ENCODE peak calls at places on chromosomes 16 and 17, in five cellular contexts. T is endothelial cell of umbilical vein, K is cardiac muscle cell, V is fibroblast of lung, G is Peyer's patch. N is an unnamed sample.

GRCh38 chr16:4691666-4692412 is 1.5 kb upstream of the NUDT16L1 start:
- DNase-seq in V (no peak), K (no peak), G (no peak), T (no peak), N (no peak)

GRCh38 chr17:37179893-37180292 is 195.9 kb upstream of the C17orf78 start:
- DNase-seq in G (no peak), K (no peak), T (peak; percentile 82), V (peak; percentile 72), N (no peak)

GRCh38 chr16:19168173-19169080 is at the start of gene SYT17:
- DNase-seq in G (no peak), T (no peak), V (no peak), K (peak; percentile 35), N (peak; percentile 26)

GRCh38 chr17:6670999-6671398 is 19.4 kb downstream of the C17orf100 start:
- DNase-seq in V (no peak), T (no peak), G (no peak), K (no peak), N (no peak)

GRCh38 chr17:14330492-14330920 is 29.6 kb downstream of the HS3ST3B1 start:
- DNase-seq in K (no peak), G (no peak), V (peak; percentile 93), T (no peak), N (no peak)

GRCh38 chr16:84058211-84058610 is 15.6 kb upstream of the SLC38A8 start:
- DNase-seq in T (no peak), K (no peak), V (no peak), G (no peak), N (no peak)

GRCh38 chr17:77212081-77212832 is 71.5 kb downstream of the SEC14L1 start:
- DNase-seq in G (peak; percentile 67), T (no peak), V (no peak), K (no peak), N (no peak)

GRCh38 chr16:11896776-11897175 is 19.0 kb downstream of the GSPT1 start:
- DNase-seq in V (peak; percentile 64), G (no peak), K (no peak), T (peak; percentile 70), N (no peak)

GRCh38 chr16:76228546-76229146 is 48.6 kb upstream of the CNTNAP4 start:
- DNase-seq in K (no peak), T (no peak), V (no peak), G (no peak), N (no peak)

GRCh38 chr17:40530988-40531971 is 29.9 kb upstream of the TNS4 start:
- DNase-seq in T (no peak), V (no peak), G (no peak), K (no peak), N (no peak)

GRCh38 chr16:50272111-50272571 is 5.8 kb downstream of the ADCY7 start:
- DNase-seq in V (no peak), K (no peak), T (no peak), G (no peak), N (no peak)

GRCh38 chr17:29376667-29377268 is 13.4 kb upstream of the TAOK1 start:
- DNase-seq in T (no peak), V (peak; percentile 92), G (no peak), K (peak; percentile 56), N (peak; percentile 24)

GRCh38 chr17:50564916-50565315 is 4.4 kb downstream of the CACNA1G start:
- DNase-seq in T (no peak), V (peak; percentile 77), G (no peak), K (no peak), N (peak; percentile 51)

GRCh38 chr16:88638323-88639230 is at the start of gene IL17C:
- DNase-seq in T (no peak), K (no peak), V (no peak), G (peak; percentile 76), N (no peak)

GRCh38 chr17:38728290-38728831 is 1.8 kb upstream of the CISD3 start:
- DNase-seq in K (no peak), V (no peak), T (no peak), G (peak; percentile 88), N (no peak)

GRCh38 chr17:68288804-68289203 is 2.1 kb downstream of the SLC16A6 start:
- DNase-seq in V (no peak), K (no peak), T (no peak), G (peak; percentile 25), N (no peak)

GRCh38 chr17:13590441-13590840 is 11.3 kb downstream of the HS3ST3A1 start:
- DNase-seq in K (no peak), V (no peak), G (no peak), T (no peak), N (no peak)

GRCh38 chr17:4690745-4691144 is 13.2 kb downstream of the PELP1 start:
- DNase-seq in K (no peak), G (no peak), V (no peak), T (no peak), N (no peak)

GRCh38 chr17:9907883-9908648 is 3.0 kb upstream of the RCVRN start:
- DNase-seq in T (no peak), K (no peak), V (peak; percentile 69), G (no peak), N (no peak)

GRCh38 chr17:28811594-28812135 is 30.9 kb downstream of the FAM222B start:
- DNase-seq in K (no peak), V (peak; percentile 30), T (peak; percentile 74), G (no peak), N (no peak)

GRCh38 chr17:56599566-56599965 is 6.1 kb downstream of the NOG start:
- DNase-seq in G (no peak), V (no peak), K (no peak), T (no peak), N (no peak)

GRCh38 chr16:13379266-13379665 is 477.9 kb downstream of the SHISA9 start:
- DNase-seq in G (no peak), T (no peak), K (no peak), V (no peak), N (no peak)

GRCh38 chr16:26019406-26019805 is 327.6 kb downstream of the HS3ST4 start:
- DNase-seq in V (no peak), T (no peak), K (no peak), G (no peak), N (no peak)

GRCh38 chr17:49576121-49576905 is 642 bp downstream of the NXPH3 start:
- DNase-seq in V (peak; percentile 20), T (peak; percentile 43), K (peak; percentile 84), G (no peak), N (peak; percentile 59)

GRCh38 chr16:58678716-58679115 is 5.9 kb downstream of the SLC38A7 start:
- DNase-seq in K (no peak), V (peak; percentile 24), G (no peak), T (no peak), N (no peak)

GRCh38 chr16:77137045-77137444 is 53.9 kb upstream of the MON1B start:
- DNase-seq in G (no peak), K (no peak), T (no peak), V (no peak), N (no peak)

DNA sequence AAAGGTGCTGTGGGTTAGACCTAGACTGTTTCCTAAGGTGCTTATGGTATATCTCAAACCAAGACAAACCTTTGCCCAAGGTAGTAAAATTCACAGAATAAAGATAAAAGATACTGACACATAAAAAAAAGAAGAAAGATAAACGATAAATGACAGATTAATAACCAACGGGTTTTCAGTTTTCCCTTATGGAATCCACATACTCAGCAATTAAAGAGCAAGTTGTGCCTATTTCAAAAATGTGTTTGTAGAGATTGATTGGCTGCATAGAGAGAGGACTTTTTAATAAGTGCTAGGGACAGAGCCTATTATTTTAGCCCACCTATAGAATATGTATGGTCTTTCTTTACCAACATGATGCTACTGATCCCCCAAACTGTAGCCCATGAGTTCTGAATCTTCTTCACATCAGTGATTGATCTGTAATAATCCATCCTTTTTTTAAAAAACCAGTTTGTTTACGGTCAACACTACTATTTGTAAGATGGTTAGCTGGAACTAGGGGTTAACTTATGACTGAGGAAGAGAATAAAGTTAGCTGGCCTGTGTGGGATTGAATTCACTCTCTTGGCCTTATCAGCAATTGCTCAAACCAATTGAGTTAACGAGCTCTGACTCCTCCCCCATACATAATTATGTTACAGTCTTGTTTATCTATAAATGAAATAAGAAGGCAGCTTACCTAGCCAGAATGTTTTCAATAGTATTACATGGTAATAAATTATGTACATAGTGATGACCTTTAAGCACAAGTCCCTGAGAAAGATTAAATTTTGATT is 53.8 kb downstream of the SNX11 start:
- DNase-seq in V (no peak), K (no peak), G (no peak), T (no peak), N (no peak)
- H3K27me3 ChIP-seq in V (peaks cover 13% of the 10 kb centered on the region), K (no peaks in the 10 kb centered on the region), G (no peaks in the 10 kb centered on the region), T (peaks cover under 1% of the 10 kb centered on the region), N (peaks cover 24% of the 10 kb centered on the region)

GRCh38 chr17:46026815-46027125 is 27.7 kb downstream of the STH start:
- DNase-seq in K (no peak), T (no peak), G (no peak), V (no peak), N (no peak)
- H3K4me1 ChIP-seq in K (no peaks in the 10 kb centered on the region), T (no peaks in the 10 kb centered on the region), G (no peaks in the 10 kb centered on the region), V (no peaks in the 10 kb centered on the region), N (no peaks in the 10 kb centered on the region)

GRCh38 chr17:45739786-45740185 is 44.3 kb upstream of the CRHR1 start:
- DNase-seq in V (no peak), K (no peak), T (no peak), G (no peak), N (no peak)
- TF ChIP-seq CTCF in V (no peak), K (no peak), T (no peak), G (no peak), N (no peak)

DNA sequence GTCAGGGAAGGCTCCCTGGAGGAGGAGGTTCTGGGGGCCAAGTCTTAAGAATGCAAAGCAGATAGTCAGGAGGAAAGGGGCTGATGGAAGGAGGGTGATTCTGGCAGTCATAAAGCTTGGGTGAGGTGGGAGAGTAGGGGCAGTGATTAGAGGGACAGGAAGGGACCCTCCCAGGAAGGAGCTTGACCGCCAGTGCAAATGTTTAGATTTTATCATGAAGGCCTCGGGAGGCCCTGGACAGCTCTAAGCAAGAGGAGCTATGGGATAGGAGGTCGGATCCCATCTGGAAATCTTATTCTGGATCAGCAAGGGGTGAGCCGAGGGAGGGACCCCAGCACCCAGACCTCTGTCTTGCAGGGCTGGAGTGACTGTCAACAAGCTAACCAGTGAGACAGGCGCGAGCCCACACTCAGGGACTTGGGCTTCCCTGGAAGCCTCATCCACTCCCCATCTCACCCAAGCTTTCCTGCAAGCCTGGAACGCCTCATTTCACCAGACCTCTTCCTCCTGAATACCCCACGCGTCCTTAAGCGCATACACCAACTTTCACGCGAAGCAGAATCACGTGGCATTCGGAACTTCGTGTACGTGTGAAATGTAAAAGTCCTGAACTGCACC is 52.0 kb upstream of the CBX4 start:
- DNase-seq in V (no peak), T (no peak), G (no peak), K (no peak), N (no peak)
- H3K27me3 ChIP-seq in V (peaks cover 5% of the 10 kb centered on the region), T (peaks cover 10% of the 10 kb centered on the region), G (no peaks in the 10 kb centered on the region), K (no peaks in the 10 kb centered on the region), N (no peaks in the 10 kb centered on the region)

GRCh38 chr17:31490019-31490383 is 98.5 kb downstream of the RAB11FIP4 start:
- DNase-seq in T (no peak), G (no peak), K (no peak), V (no peak), N (no peak)
- H3K4me1 ChIP-seq in T (no peaks in the 10 kb centered on the region), G (peaks cover 14% of the 10 kb centered on the region), K (peaks cover 14% of the 10 kb centered on the region), V (peaks cover 4% of the 10 kb centered on the region), N (no peaks in the 10 kb centered on the region)

GRCh38 chr17:1643293-1643998 is 2.1 kb downstream of the SCARF1 start:
- DNase-seq in V (no peak), K (peak; percentile 70), T (no peak), G (peak; percentile 80), N (peak; percentile 43)
- TF ChIP-seq CTCF in V (no peak), K (peak; percentile 17), T (peak; percentile 29), G (peak; percentile 56), N (no peak)